ENCODE peak calls at places on chromosome 17, in six cellular contexts. N, S, T, L, B and M are unnamed samples.

GRCh38 chr17:75602644-75603043 is 15.0 kb downstream of the MYO15B start:
- DNase-seq in B (no peak), S (peak; percentile 28), T (no peak), L (no peak), N (no peak), M (no peak)

GRCh38 chr17:76599699-76600460 is 14.2 kb upstream of the ST6GALNAC2 start:
- DNase-seq in S (no peak), B (peak; percentile 73), L (no peak), N (no peak), T (no peak), M (no peak)

GRCh38 chr17:20997711-20998570 is 44.9 kb downstream of the USP22 start:
- DNase-seq in B (peak; percentile 27), N (no peak), T (no peak), S (peak; percentile 71), L (no peak), M (no peak)

GRCh38 chr17:79164408-79164807 is 89.8 kb downstream of the ENGASE start:
- DNase-seq in T (no peak), N (no peak), L (no peak), S (no peak), B (no peak), M (no peak)

GRCh38 chr17:46003907-46004748 is 5.1 kb downstream of the STH start:
- DNase-seq in N (no peak), L (peak; percentile 36), S (no peak), T (no peak), B (no peak), M (peak; percentile 56)

GRCh38 chr17:14745122-14745521 is 444.2 kb downstream of the HS3ST3B1 start:
- DNase-seq in B (no peak), S (no peak), N (no peak), T (no peak), L (no peak), M (peak; percentile 60)

GRCh38 chr17:81116704-81117103 is 48.6 kb upstream of the PVALEF start:
- DNase-seq in B (no peak), N (no peak), T (no peak), L (no peak), S (no peak), M (no peak)

GRCh38 chr17:30824002-30824355 is 513 bp downstream of the CRLF3 start:
- DNase-seq in L (no peak), S (no peak), B (peak; percentile 65), N (no peak), T (no peak), M (no peak)

GRCh38 chr17:927611-928461 is 51.7 kb downstream of the NXN start:
- DNase-seq in L (peak; percentile 83), S (no peak), B (peak; percentile 40), T (no peak), N (peak; percentile 68), M (peak; percentile 96)

GRCh38 chr17:35241520-35241919 is 1.4 kb upstream of the SLFN5 start:
- DNase-seq in L (no peak), S (peak; percentile 36), N (no peak), B (no peak), T (no peak), M (no peak)

GRCh38 chr17:47304191-47304590 is 19.6 kb upstream of the EFCAB13 start:
- DNase-seq in T (peak; percentile 2), L (no peak), S (no peak), B (no peak), N (no peak), M (peak; percentile 54)

GRCh38 chr17:33647976-33648375 is 354.9 kb upstream of the ASIC2 start:
- DNase-seq in T (no peak), L (no peak), B (peak; percentile 22), S (peak; percentile 51), N (no peak), M (no peak)

GRCh38 chr17:33637534-33637933 is 344.4 kb upstream of the ASIC2 start:
- DNase-seq in S (no peak), B (no peak), L (no peak), T (no peak), N (no peak), M (no peak)

GRCh38 chr17:33639103-33639991 is 346.3 kb upstream of the ASIC2 start:
- DNase-seq in T (no peak), B (peak; percentile 47), L (no peak), S (no peak), N (no peak), M (no peak)

GRCh38 chr17:33640629-33641028 is 347.5 kb upstream of the ASIC2 start:
- DNase-seq in N (no peak), T (no peak), S (peak; percentile 66), B (no peak), L (no peak), M (no peak)

GRCh38 chr17:33642002-33642401 is 348.9 kb upstream of the ASIC2 start:
- DNase-seq in T (no peak), B (peak; percentile 8), N (no peak), S (peak; percentile 52), L (no peak), M (no peak)
- TF ChIP-seq CTCF in T (no peak), B (peak; percentile 22), N (no peak), S (peak; percentile 48), L (no peak), M (no peak)

DNA sequence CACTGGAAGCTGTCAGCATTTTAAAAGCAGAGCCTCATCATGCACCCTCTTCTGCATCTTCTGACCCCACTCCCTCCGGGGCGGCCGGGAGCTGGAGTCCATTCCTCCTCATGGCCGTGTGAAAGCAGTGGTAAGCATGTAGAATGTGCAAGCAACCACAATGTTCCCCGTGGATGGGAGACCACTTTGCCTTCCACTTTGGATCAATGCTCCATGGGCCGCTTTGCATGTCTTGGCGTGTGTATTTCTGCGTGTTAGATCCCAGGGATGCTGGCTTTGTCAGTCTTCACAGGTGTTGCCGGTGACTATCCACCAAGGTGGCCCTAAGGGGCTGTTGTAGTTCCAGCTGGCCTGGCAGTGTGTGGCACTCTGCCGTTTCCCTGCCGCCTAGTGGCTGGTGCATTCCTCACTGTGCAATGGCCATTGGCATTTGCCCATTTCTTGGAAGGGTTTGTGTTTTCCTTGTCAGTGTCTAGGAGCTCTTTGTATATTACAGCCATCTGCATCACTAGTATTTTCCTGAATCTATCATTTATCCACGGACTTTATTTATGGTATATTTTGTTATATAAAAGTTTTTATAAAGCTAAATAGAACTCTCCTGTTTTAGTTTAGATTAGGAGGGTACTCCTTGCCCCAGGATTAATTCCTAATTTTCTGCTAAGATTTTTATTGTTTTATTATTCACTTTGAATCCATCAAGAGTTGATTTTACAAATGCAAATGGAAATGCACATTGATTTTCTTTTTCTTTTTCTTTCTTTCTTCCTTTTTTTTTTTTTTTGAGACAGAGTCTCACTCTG is 5.8 kb upstream of the ALDH3A1 start:
- DNase-seq in B (no peak), N (no peak), S (no peak), L (peak; percentile 73), T (no peak), M (no peak)
- TF ChIP-seq CTCF in B (peak; percentile 60), N (no peak), S (peak; percentile 59), L (peak; percentile 68), T (peak; percentile 49), M (peak; percentile 13)

GRCh38 chr17:32264140-32264799 is 1.4 kb upstream of the RHBDL3 start:
- DNase-seq in N (no peak), T (no peak), S (no peak), L (no peak), B (no peak), M (peak; percentile 29)
- TF ChIP-seq CTCF in N (no peak), T (peak; percentile 58), S (peak; percentile 56), L (no peak), B (no peak), M (no peak)

DNA sequence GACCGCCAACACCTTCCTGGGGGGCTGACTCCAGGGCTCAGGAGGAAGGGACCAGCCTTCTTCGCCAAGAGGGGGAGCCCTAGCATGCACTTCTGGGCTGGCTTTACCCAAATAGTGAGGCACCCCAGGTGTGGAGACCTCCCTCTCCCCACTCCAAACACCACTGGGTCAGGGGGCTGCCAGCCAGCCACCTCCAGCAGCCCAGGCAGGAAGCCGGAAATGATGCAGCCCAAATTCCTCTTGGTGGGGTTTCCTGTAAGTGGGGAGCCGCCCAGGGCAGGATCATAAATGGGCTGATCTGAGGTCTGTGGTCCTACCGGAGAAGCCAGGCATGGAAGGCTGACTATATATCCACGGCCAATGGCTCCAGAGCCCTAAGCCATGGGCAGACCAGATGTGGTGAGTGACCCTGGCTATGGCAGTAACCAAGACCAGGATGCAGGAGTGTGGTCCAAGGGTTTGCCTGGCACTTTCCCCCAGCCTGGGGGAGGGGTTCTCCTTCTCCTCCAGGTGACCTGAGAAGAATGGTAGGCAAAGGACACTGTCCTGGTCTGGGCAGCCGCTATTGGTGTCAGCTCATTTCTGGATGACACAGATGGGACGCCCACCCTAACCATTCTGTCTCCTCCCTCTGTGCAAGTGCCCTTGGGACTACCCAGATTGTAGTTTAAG is 4.2 kb downstream of the GIT1 start:
- DNase-seq in N (peak; percentile 16), S (no peak), T (no peak), B (no peak), L (no peak), M (no peak)
- TF ChIP-seq CTCF in N (no peak), S (peak; percentile 47), T (peak; percentile 23), B (peak; percentile 50), L (no peak), M (peak; percentile 17)

GRCh38 chr17:73210002-73210678 is 17.3 kb downstream of the COG1 start:
- DNase-seq in B (no peak), L (no peak), S (no peak), N (no peak), T (no peak), M (peak; percentile 35)

GRCh38 chr17:73214851-73215250 is 22.0 kb downstream of the COG1 start:
- DNase-seq in B (no peak), L (no peak), S (no peak), T (no peak), N (no peak), M (no peak)

GRCh38 chr17:73214008-73214407 is 21.2 kb downstream of the COG1 start:
- DNase-seq in T (no peak), L (no peak), N (no peak), B (no peak), S (no peak), M (no peak)

GRCh38 chr17:73211745-73212144 is 18.9 kb downstream of the COG1 start:
- DNase-seq in N (no peak), B (peak; percentile 48), L (no peak), S (no peak), T (no peak), M (no peak)

GRCh38 chr17:73215414-73215813 is 22.6 kb downstream of the COG1 start:
- DNase-seq in N (no peak), L (peak; percentile 56), S (peak; percentile 60), B (no peak), T (no peak), M (no peak)
- TF ChIP-seq CTCF in N (no peak), L (peak; percentile 51), S (peak; percentile 64), B (no peak), T (peak; percentile 33), M (no peak)